ENCODE peak calls at places on chromosomes 7 and 10, in nine cellular contexts. One of them, this sample, is unnamed.

GRCh38 chr7:41698114-41698513 is 4.8 kb downstream of the INHBA start:
- DNase-seq in activated CD8-positive, alpha-beta memory T cell treated with anti-CD3 and anti-CD28 coated beads, Interleukin-2, amount 50 U/mL, for 48 hours: no peak
- DNase-seq in stimulated activated CD4-positive, alpha-beta T cell treated with anti-CD3 and anti-CD28 coated beads, Interleukin-1b, Interleukin-23, amount 100 ng/mL, for 1 hour: no peak
- DNase-seq in GM20000: no peak
- DNase-seq in T-helper 2 cell: no peak
- DNase-seq in stimulated activated CD8-positive, alpha-beta memory T cell treated with anti-CD3 and anti-CD28 coated beads, Interleukin-7, amount 100 ng/mL, for 1 hour: no peak
- DNase-seq in NCI-H1694 treated with DMSO at 0.1 percent for 48 hours: no peak
- DNase-seq in left ventricle myocardium superior: no peak
- DNase-seq in fibroblast of the conjunctiva: no peak
- DNase-seq in this sample: no peak

GRCh38 chr7:2072042-2072441 is 160.7 kb downstream of the MAD1L1 start:
- DNase-seq in activated CD8-positive, alpha-beta memory T cell treated with anti-CD3 and anti-CD28 coated beads, Interleukin-2, amount 50 U/mL, for 48 hours: no peak
- DNase-seq in stimulated activated CD4-positive, alpha-beta T cell treated with anti-CD3 and anti-CD28 coated beads, Interleukin-1b, Interleukin-23, amount 100 ng/mL, for 1 hour: no peak
- DNase-seq in GM20000: peak
- DNase-seq in T-helper 2 cell: no peak
- DNase-seq in stimulated activated CD8-positive, alpha-beta memory T cell treated with anti-CD3 and anti-CD28 coated beads, Interleukin-7, amount 100 ng/mL, for 1 hour: no peak
- DNase-seq in NCI-H1694 treated with DMSO at 0.1 percent for 48 hours: no peak
- DNase-seq in left ventricle myocardium superior: no peak
- DNase-seq in fibroblast of the conjunctiva: no peak
- DNase-seq in this sample: no peak

GRCh38 chr10:112446055-112446854 is 459 bp downstream of the ZDHHC6 start:
- DNase-seq in activated CD8-positive, alpha-beta memory T cell treated with anti-CD3 and anti-CD28 coated beads, Interleukin-2, amount 50 U/mL, for 48 hours: no peak
- DNase-seq in stimulated activated CD4-positive, alpha-beta T cell treated with anti-CD3 and anti-CD28 coated beads, Interleukin-1b, Interleukin-23, amount 100 ng/mL, for 1 hour: no peak
- DNase-seq in GM20000: no peak
- DNase-seq in T-helper 2 cell: no peak
- DNase-seq in stimulated activated CD8-positive, alpha-beta memory T cell treated with anti-CD3 and anti-CD28 coated beads, Interleukin-7, amount 100 ng/mL, for 1 hour: no peak
- DNase-seq in NCI-H1694 treated with DMSO at 0.1 percent for 48 hours: no peak
- DNase-seq in left ventricle myocardium superior: peak
- DNase-seq in fibroblast of the conjunctiva: no peak
- DNase-seq in this sample: no peak

GRCh38 chr7:121278120-121279021 is 50.4 kb upstream of the WNT16 start:
- DNase-seq in activated CD8-positive, alpha-beta memory T cell treated with anti-CD3 and anti-CD28 coated beads, Interleukin-2, amount 50 U/mL, for 48 hours: no peak
- DNase-seq in stimulated activated CD4-positive, alpha-beta T cell treated with anti-CD3 and anti-CD28 coated beads, Interleukin-1b, Interleukin-23, amount 100 ng/mL, for 1 hour: no peak
- DNase-seq in GM20000: peak
- DNase-seq in T-helper 2 cell: no peak
- DNase-seq in stimulated activated CD8-positive, alpha-beta memory T cell treated with anti-CD3 and anti-CD28 coated beads, Interleukin-7, amount 100 ng/mL, for 1 hour: no peak
- DNase-seq in NCI-H1694 treated with DMSO at 0.1 percent for 48 hours: no peak
- DNase-seq in left ventricle myocardium superior: no peak
- DNase-seq in fibroblast of the conjunctiva: no peak
- DNase-seq in this sample: no peak

GRCh38 chr10:19500959-19501358 is 315.3 kb upstream of the PLXDC2 start:
- DNase-seq in activated CD8-positive, alpha-beta memory T cell treated with anti-CD3 and anti-CD28 coated beads, Interleukin-2, amount 50 U/mL, for 48 hours: no peak
- DNase-seq in stimulated activated CD4-positive, alpha-beta T cell treated with anti-CD3 and anti-CD28 coated beads, Interleukin-1b, Interleukin-23, amount 100 ng/mL, for 1 hour: no peak
- DNase-seq in GM20000: no peak
- DNase-seq in T-helper 2 cell: no peak
- DNase-seq in stimulated activated CD8-positive, alpha-beta memory T cell treated with anti-CD3 and anti-CD28 coated beads, Interleukin-7, amount 100 ng/mL, for 1 hour: no peak
- DNase-seq in NCI-H1694 treated with DMSO at 0.1 percent for 48 hours: no peak
- DNase-seq in left ventricle myocardium superior: no peak
- DNase-seq in fibroblast of the conjunctiva: no peak
- DNase-seq in this sample: no peak

GRCh38 chr7:30173058-30173897 is 38.5 kb downstream of the MTURN start:
- DNase-seq in activated CD8-positive, alpha-beta memory T cell treated with anti-CD3 and anti-CD28 coated beads, Interleukin-2, amount 50 U/mL, for 48 hours: no peak
- DNase-seq in stimulated activated CD4-positive, alpha-beta T cell treated with anti-CD3 and anti-CD28 coated beads, Interleukin-1b, Interleukin-23, amount 100 ng/mL, for 1 hour: no peak
- DNase-seq in GM20000: no peak
- DNase-seq in T-helper 2 cell: no peak
- DNase-seq in stimulated activated CD8-positive, alpha-beta memory T cell treated with anti-CD3 and anti-CD28 coated beads, Interleukin-7, amount 100 ng/mL, for 1 hour: no peak
- DNase-seq in NCI-H1694 treated with DMSO at 0.1 percent for 48 hours: peak
- DNase-seq in left ventricle myocardium superior: peak
- DNase-seq in fibroblast of the conjunctiva: peak
- DNase-seq in this sample: peak

GRCh38 chr7:84017653-84018052 is 176.9 kb downstream of the SEMA3A start:
- DNase-seq in activated CD8-positive, alpha-beta memory T cell treated with anti-CD3 and anti-CD28 coated beads, Interleukin-2, amount 50 U/mL, for 48 hours: no peak
- DNase-seq in stimulated activated CD4-positive, alpha-beta T cell treated with anti-CD3 and anti-CD28 coated beads, Interleukin-1b, Interleukin-23, amount 100 ng/mL, for 1 hour: no peak
- DNase-seq in GM20000: no peak
- DNase-seq in T-helper 2 cell: no peak
- DNase-seq in stimulated activated CD8-positive, alpha-beta memory T cell treated with anti-CD3 and anti-CD28 coated beads, Interleukin-7, amount 100 ng/mL, for 1 hour: no peak
- DNase-seq in NCI-H1694 treated with DMSO at 0.1 percent for 48 hours: no peak
- DNase-seq in left ventricle myocardium superior: no peak
- DNase-seq in fibroblast of the conjunctiva: no peak
- DNase-seq in this sample: no peak

GRCh38 chr10:521844-522243 is 167.6 kb downstream of the DIP2C start:
- DNase-seq in activated CD8-positive, alpha-beta memory T cell treated with anti-CD3 and anti-CD28 coated beads, Interleukin-2, amount 50 U/mL, for 48 hours: no peak
- DNase-seq in stimulated activated CD4-positive, alpha-beta T cell treated with anti-CD3 and anti-CD28 coated beads, Interleukin-1b, Interleukin-23, amount 100 ng/mL, for 1 hour: no peak
- DNase-seq in GM20000: no peak
- DNase-seq in T-helper 2 cell: no peak
- DNase-seq in stimulated activated CD8-positive, alpha-beta memory T cell treated with anti-CD3 and anti-CD28 coated beads, Interleukin-7, amount 100 ng/mL, for 1 hour: no peak
- DNase-seq in NCI-H1694 treated with DMSO at 0.1 percent for 48 hours: no peak
- DNase-seq in left ventricle myocardium superior: no peak
- DNase-seq in fibroblast of the conjunctiva: no peak
- DNase-seq in this sample: no peak

GRCh38 chr10:29030855-29031254 is 258.0 kb upstream of the LYZL1 start:
- DNase-seq in activated CD8-positive, alpha-beta memory T cell treated with anti-CD3 and anti-CD28 coated beads, Interleukin-2, amount 50 U/mL, for 48 hours: no peak
- DNase-seq in stimulated activated CD4-positive, alpha-beta T cell treated with anti-CD3 and anti-CD28 coated beads, Interleukin-1b, Interleukin-23, amount 100 ng/mL, for 1 hour: no peak
- DNase-seq in GM20000: no peak
- DNase-seq in T-helper 2 cell: no peak
- DNase-seq in stimulated activated CD8-positive, alpha-beta memory T cell treated with anti-CD3 and anti-CD28 coated beads, Interleukin-7, amount 100 ng/mL, for 1 hour: no peak
- DNase-seq in NCI-H1694 treated with DMSO at 0.1 percent for 48 hours: no peak
- DNase-seq in left ventricle myocardium superior: no peak
- DNase-seq in fibroblast of the conjunctiva: no peak
- DNase-seq in this sample: no peak

GRCh38 chr7:143490719-143491306 is 13.1 kb downstream of the TAS2R41 start:
- DNase-seq in activated CD8-positive, alpha-beta memory T cell treated with anti-CD3 and anti-CD28 coated beads, Interleukin-2, amount 50 U/mL, for 48 hours: no peak
- DNase-seq in stimulated activated CD4-positive, alpha-beta T cell treated with anti-CD3 and anti-CD28 coated beads, Interleukin-1b, Interleukin-23, amount 100 ng/mL, for 1 hour: no peak
- DNase-seq in GM20000: no peak
- DNase-seq in T-helper 2 cell: no peak
- DNase-seq in stimulated activated CD8-positive, alpha-beta memory T cell treated with anti-CD3 and anti-CD28 coated beads, Interleukin-7, amount 100 ng/mL, for 1 hour: no peak
- DNase-seq in NCI-H1694 treated with DMSO at 0.1 percent for 48 hours: no peak
- DNase-seq in left ventricle myocardium superior: no peak
- DNase-seq in fibroblast of the conjunctiva: no peak
- DNase-seq in this sample: no peak

GRCh38 chr10:119489572-119490326 is 52.8 kb downstream of the RGS10 start:
- DNase-seq in activated CD8-positive, alpha-beta memory T cell treated with anti-CD3 and anti-CD28 coated beads, Interleukin-2, amount 50 U/mL, for 48 hours: peak
- DNase-seq in stimulated activated CD4-positive, alpha-beta T cell treated with anti-CD3 and anti-CD28 coated beads, Interleukin-1b, Interleukin-23, amount 100 ng/mL, for 1 hour: no peak
- DNase-seq in GM20000: peak
- DNase-seq in T-helper 2 cell: peak
- DNase-seq in stimulated activated CD8-positive, alpha-beta memory T cell treated with anti-CD3 and anti-CD28 coated beads, Interleukin-7, amount 100 ng/mL, for 1 hour: peak
- DNase-seq in NCI-H1694 treated with DMSO at 0.1 percent for 48 hours: no peak
- DNase-seq in left ventricle myocardium superior: peak
- DNase-seq in fibroblast of the conjunctiva: no peak
- DNase-seq in this sample: no peak

GRCh38 chr7:106597751-106598619 is 63.0 kb downstream of the CCDC71L start:
- DNase-seq in activated CD8-positive, alpha-beta memory T cell treated with anti-CD3 and anti-CD28 coated beads, Interleukin-2, amount 50 U/mL, for 48 hours: no peak
- DNase-seq in stimulated activated CD4-positive, alpha-beta T cell treated with anti-CD3 and anti-CD28 coated beads, Interleukin-1b, Interleukin-23, amount 100 ng/mL, for 1 hour: no peak
- DNase-seq in GM20000: no peak
- DNase-seq in T-helper 2 cell: no peak
- DNase-seq in stimulated activated CD8-positive, alpha-beta memory T cell treated with anti-CD3 and anti-CD28 coated beads, Interleukin-7, amount 100 ng/mL, for 1 hour: no peak
- DNase-seq in NCI-H1694 treated with DMSO at 0.1 percent for 48 hours: no peak
- DNase-seq in left ventricle myocardium superior: no peak
- DNase-seq in fibroblast of the conjunctiva: no peak
- DNase-seq in this sample: no peak

GRCh38 chr7:91288208-91288824 is 24.1 kb downstream of the FZD1 start:
- DNase-seq in activated CD8-positive, alpha-beta memory T cell treated with anti-CD3 and anti-CD28 coated beads, Interleukin-2, amount 50 U/mL, for 48 hours: peak
- DNase-seq in stimulated activated CD4-positive, alpha-beta T cell treated with anti-CD3 and anti-CD28 coated beads, Interleukin-1b, Interleukin-23, amount 100 ng/mL, for 1 hour: no peak
- DNase-seq in GM20000: no peak
- DNase-seq in T-helper 2 cell: no peak
- DNase-seq in stimulated activated CD8-positive, alpha-beta memory T cell treated with anti-CD3 and anti-CD28 coated beads, Interleukin-7, amount 100 ng/mL, for 1 hour: no peak
- DNase-seq in NCI-H1694 treated with DMSO at 0.1 percent for 48 hours: peak
- DNase-seq in left ventricle myocardium superior: peak
- DNase-seq in fibroblast of the conjunctiva: no peak
- DNase-seq in this sample: no peak

GRCh38 chr7:22865607-22865970 is 42.9 kb upstream of the TOMM7 start:
- DNase-seq in activated CD8-positive, alpha-beta memory T cell treated with anti-CD3 and anti-CD28 coated beads, Interleukin-2, amount 50 U/mL, for 48 hours: no peak
- DNase-seq in stimulated activated CD4-positive, alpha-beta T cell treated with anti-CD3 and anti-CD28 coated beads, Interleukin-1b, Interleukin-23, amount 100 ng/mL, for 1 hour: no peak
- DNase-seq in GM20000: no peak
- DNase-seq in T-helper 2 cell: no peak
- DNase-seq in stimulated activated CD8-positive, alpha-beta memory T cell treated with anti-CD3 and anti-CD28 coated beads, Interleukin-7, amount 100 ng/mL, for 1 hour: no peak
- DNase-seq in NCI-H1694 treated with DMSO at 0.1 percent for 48 hours: no peak
- DNase-seq in left ventricle myocardium superior: no peak
- DNase-seq in fibroblast of the conjunctiva: no peak
- DNase-seq in this sample: no peak

GRCh38 chr7:96034940-96035727 is 262.8 kb downstream of the DYNC1I1 start:
- DNase-seq in activated CD8-positive, alpha-beta memory T cell treated with anti-CD3 and anti-CD28 coated beads, Interleukin-2, amount 50 U/mL, for 48 hours: no peak
- DNase-seq in stimulated activated CD4-positive, alpha-beta T cell treated with anti-CD3 and anti-CD28 coated beads, Interleukin-1b, Interleukin-23, amount 100 ng/mL, for 1 hour: no peak
- DNase-seq in GM20000: no peak
- DNase-seq in T-helper 2 cell: no peak
- DNase-seq in stimulated activated CD8-positive, alpha-beta memory T cell treated with anti-CD3 and anti-CD28 coated beads, Interleukin-7, amount 100 ng/mL, for 1 hour: no peak
- DNase-seq in NCI-H1694 treated with DMSO at 0.1 percent for 48 hours: peak
- DNase-seq in left ventricle myocardium superior: no peak
- DNase-seq in fibroblast of the conjunctiva: no peak
- DNase-seq in this sample: peak

GRCh38 chr7:31648288-31648687 is 38.7 kb upstream of the PPP1R17 start:
- DNase-seq in activated CD8-positive, alpha-beta memory T cell treated with anti-CD3 and anti-CD28 coated beads, Interleukin-2, amount 50 U/mL, for 48 hours: no peak
- DNase-seq in stimulated activated CD4-positive, alpha-beta T cell treated with anti-CD3 and anti-CD28 coated beads, Interleukin-1b, Interleukin-23, amount 100 ng/mL, for 1 hour: no peak
- DNase-seq in GM20000: no peak
- DNase-seq in T-helper 2 cell: no peak
- DNase-seq in stimulated activated CD8-positive, alpha-beta memory T cell treated with anti-CD3 and anti-CD28 coated beads, Interleukin-7, amount 100 ng/mL, for 1 hour: no peak
- DNase-seq in NCI-H1694 treated with DMSO at 0.1 percent for 48 hours: peak
- DNase-seq in left ventricle myocardium superior: no peak
- DNase-seq in fibroblast of the conjunctiva: no peak
- DNase-seq in this sample: no peak

GRCh38 chr7:116686812-116687419 is 14.9 kb downstream of the MET start:
- DNase-seq in activated CD8-positive, alpha-beta memory T cell treated with anti-CD3 and anti-CD28 coated beads, Interleukin-2, amount 50 U/mL, for 48 hours: no peak
- DNase-seq in stimulated activated CD4-positive, alpha-beta T cell treated with anti-CD3 and anti-CD28 coated beads, Interleukin-1b, Interleukin-23, amount 100 ng/mL, for 1 hour: no peak
- DNase-seq in GM20000: no peak
- DNase-seq in T-helper 2 cell: no peak
- DNase-seq in stimulated activated CD8-positive, alpha-beta memory T cell treated with anti-CD3 and anti-CD28 coated beads, Interleukin-7, amount 100 ng/mL, for 1 hour: no peak
- DNase-seq in NCI-H1694 treated with DMSO at 0.1 percent for 48 hours: no peak
- DNase-seq in left ventricle myocardium superior: no peak
- DNase-seq in fibroblast of the conjunctiva: no peak
- DNase-seq in this sample: no peak

GRCh38 chr10:118950190-118950658 is 79.3 kb upstream of the NANOS1 start:
- DNase-seq in activated CD8-positive, alpha-beta memory T cell treated with anti-CD3 and anti-CD28 coated beads, Interleukin-2, amount 50 U/mL, for 48 hours: no peak
- DNase-seq in stimulated activated CD4-positive, alpha-beta T cell treated with anti-CD3 and anti-CD28 coated beads, Interleukin-1b, Interleukin-23, amount 100 ng/mL, for 1 hour: no peak
- DNase-seq in GM20000: no peak
- DNase-seq in T-helper 2 cell: no peak
- DNase-seq in stimulated activated CD8-positive, alpha-beta memory T cell treated with anti-CD3 and anti-CD28 coated beads, Interleukin-7, amount 100 ng/mL, for 1 hour: no peak
- DNase-seq in NCI-H1694 treated with DMSO at 0.1 percent for 48 hours: no peak
- DNase-seq in left ventricle myocardium superior: no peak
- DNase-seq in fibroblast of the conjunctiva: no peak
- DNase-seq in this sample: no peak

GRCh38 chr10:44020322-44021111 is 364.4 kb downstream of the CXCL12 start:
- DNase-seq in activated CD8-positive, alpha-beta memory T cell treated with anti-CD3 and anti-CD28 coated beads, Interleukin-2, amount 50 U/mL, for 48 hours: no peak
- DNase-seq in stimulated activated CD4-positive, alpha-beta T cell treated with anti-CD3 and anti-CD28 coated beads, Interleukin-1b, Interleukin-23, amount 100 ng/mL, for 1 hour: no peak
- DNase-seq in GM20000: no peak
- DNase-seq in T-helper 2 cell: no peak
- DNase-seq in stimulated activated CD8-positive, alpha-beta memory T cell treated with anti-CD3 and anti-CD28 coated beads, Interleukin-7, amount 100 ng/mL, for 1 hour: no peak
- DNase-seq in NCI-H1694 treated with DMSO at 0.1 percent for 48 hours: no peak
- DNase-seq in left ventricle myocardium superior: no peak
- DNase-seq in fibroblast of the conjunctiva: no peak
- DNase-seq in this sample: no peak

GRCh38 chr10:73940634-73941221 is 29.8 kb downstream of the PLAU start:
- DNase-seq in activated CD8-positive, alpha-beta memory T cell treated with anti-CD3 and anti-CD28 coated beads, Interleukin-2, amount 50 U/mL, for 48 hours: peak
- DNase-seq in stimulated activated CD4-positive, alpha-beta T cell treated with anti-CD3 and anti-CD28 coated beads, Interleukin-1b, Interleukin-23, amount 100 ng/mL, for 1 hour: peak
- DNase-seq in GM20000: peak
- DNase-seq in T-helper 2 cell: peak
- DNase-seq in stimulated activated CD8-positive, alpha-beta memory T cell treated with anti-CD3 and anti-CD28 coated beads, Interleukin-7, amount 100 ng/mL, for 1 hour: peak
- DNase-seq in NCI-H1694 treated with DMSO at 0.1 percent for 48 hours: peak
- DNase-seq in left ventricle myocardium superior: peak
- DNase-seq in fibroblast of the conjunctiva: peak
- DNase-seq in this sample: peak

GRCh38 chr10:103448751-103449150 is 3.4 kb downstream of the CALHM2 start:
- DNase-seq in activated CD8-positive, alpha-beta memory T cell treated with anti-CD3 and anti-CD28 coated beads, Interleukin-2, amount 50 U/mL, for 48 hours: no peak
- DNase-seq in stimulated activated CD4-positive, alpha-beta T cell treated with anti-CD3 and anti-CD28 coated beads, Interleukin-1b, Interleukin-23, amount 100 ng/mL, for 1 hour: no peak
- DNase-seq in GM20000: no peak
- DNase-seq in T-helper 2 cell: no peak
- DNase-seq in stimulated activated CD8-positive, alpha-beta memory T cell treated with anti-CD3 and anti-CD28 coated beads, Interleukin-7, amount 100 ng/mL, for 1 hour: no peak
- DNase-seq in NCI-H1694 treated with DMSO at 0.1 percent for 48 hours: no peak
- DNase-seq in left ventricle myocardium superior: peak
- DNase-seq in fibroblast of the conjunctiva: peak
- DNase-seq in this sample: no peak

This sample was measured in NCI-H187.